ENCODE peak calls at places on chromosomes 5 and 9, in eight cellular contexts. One of them, this sample, is unnamed.

GRCh38 chr5:148939676-148940075 is 113.3 kb downstream of the ADRB2 start:
- DNase-seq in HepG2: no peak
- DNase-seq in suprapubic skin: no peak
- DNase-seq in sigmoid colon: no peak
- DNase-seq in GM12878: no peak
- DNase-seq in tibial nerve: no peak
- DNase-seq in stomach: no peak
- DNase-seq in A549: peak; percentile 19
- DNase-seq in this sample: no peak

GRCh38 chr5:90055831-90056328 is 353.7 kb downstream of the CETN3 start:
- DNase-seq in HepG2: no peak
- DNase-seq in stomach: no peak
- DNase-seq in tibial nerve: no peak
- DNase-seq in GM12878: no peak
- DNase-seq in sigmoid colon: no peak
- DNase-seq in A549: peak; percentile 5
- DNase-seq in suprapubic skin: no peak
- DNase-seq in this sample: no peak

GRCh38 chr5:38540348-38540747 is 16.1 kb downstream of the LIFR start:
- DNase-seq in suprapubic skin: no peak
- DNase-seq in sigmoid colon: no peak
- DNase-seq in HepG2: no peak
- DNase-seq in GM12878: no peak
- DNase-seq in A549: no peak
- DNase-seq in stomach: no peak
- DNase-seq in tibial nerve: no peak
- DNase-seq in this sample: peak; percentile 35

GRCh38 chr5:96648598-96648997 is 13.6 kb upstream of the CAST start:
- DNase-seq in HepG2: no peak
- DNase-seq in sigmoid colon: no peak
- DNase-seq in GM12878: no peak
- DNase-seq in suprapubic skin: no peak
- DNase-seq in tibial nerve: no peak
- DNase-seq in stomach: no peak
- DNase-seq in A549: no peak
- DNase-seq in this sample: no peak

GRCh38 chr5:114208588-114208987 is 153.3 kb upstream of the KCNN2 start:
- DNase-seq in GM12878: no peak
- DNase-seq in HepG2: no peak
- DNase-seq in tibial nerve: no peak
- DNase-seq in sigmoid colon: no peak
- DNase-seq in A549: no peak
- DNase-seq in stomach: no peak
- DNase-seq in suprapubic skin: no peak
- DNase-seq in this sample: no peak

GRCh38 chr5:108459661-108460170 is 77.8 kb upstream of the FBXL17 start:
- DNase-seq in GM12878: no peak
- DNase-seq in suprapubic skin: no peak
- DNase-seq in tibial nerve: no peak
- DNase-seq in stomach: no peak
- DNase-seq in HepG2: no peak
- DNase-seq in sigmoid colon: no peak
- DNase-seq in A549: no peak
- DNase-seq in this sample: no peak

GRCh38 chr9:133704711-133705181 is 33.4 kb downstream of the SARDH start:
- DNase-seq in A549: no peak
- DNase-seq in sigmoid colon: peak; percentile 56
- DNase-seq in GM12878: no peak
- DNase-seq in HepG2: no peak
- DNase-seq in tibial nerve: no peak
- DNase-seq in stomach: no peak
- DNase-seq in suprapubic skin: no peak
- DNase-seq in this sample: peak; percentile 19

GRCh38 chr5:132457371-132458225 is 33.0 kb downstream of the IRF1 start:
- DNase-seq in stomach: peak; percentile 35
- DNase-seq in tibial nerve: no peak
- DNase-seq in A549: no peak
- DNase-seq in GM12878: no peak
- DNase-seq in HepG2: peak; percentile 23
- DNase-seq in sigmoid colon: peak; percentile 81
- DNase-seq in suprapubic skin: peak; percentile 85
- DNase-seq in this sample: no peak

GRCh38 chr5:54524704-54525103 is 7.1 kb downstream of the SNX18 start:
- DNase-seq in stomach: peak; percentile 50
- DNase-seq in sigmoid colon: peak; percentile 80
- DNase-seq in tibial nerve: no peak
- DNase-seq in HepG2: no peak
- DNase-seq in suprapubic skin: no peak
- DNase-seq in A549: no peak
- DNase-seq in GM12878: no peak
- DNase-seq in this sample: peak; percentile 57

GRCh38 chr9:99023831-99024230 is 80.1 kb downstream of the COL15A1 start:
- DNase-seq in HepG2: no peak
- DNase-seq in suprapubic skin: no peak
- DNase-seq in sigmoid colon: no peak
- DNase-seq in stomach: no peak
- DNase-seq in A549: no peak
- DNase-seq in GM12878: no peak
- DNase-seq in tibial nerve: peak; percentile 39
- DNase-seq in this sample: peak; percentile 38

GRCh38 chr9:89449261-89449671 is 48.6 kb downstream of the SEMA4D start:
- DNase-seq in tibial nerve: no peak
- DNase-seq in HepG2: no peak
- DNase-seq in sigmoid colon: no peak
- DNase-seq in A549: no peak
- DNase-seq in stomach: no peak
- DNase-seq in GM12878: no peak
- DNase-seq in suprapubic skin: no peak
- DNase-seq in this sample: no peak

GRCh38 chr5:126138475-126139005 is 284.7 kb upstream of the GRAMD2B start:
- DNase-seq in A549: no peak
- DNase-seq in HepG2: no peak
- DNase-seq in suprapubic skin: no peak
- DNase-seq in sigmoid colon: no peak
- DNase-seq in stomach: no peak
- DNase-seq in tibial nerve: no peak
- DNase-seq in GM12878: no peak
- DNase-seq in this sample: no peak

GRCh38 chr9:136997830-136998234 is 1.5 kb upstream of the CLIC3 start:
- DNase-seq in sigmoid colon: no peak
- DNase-seq in stomach: no peak
- DNase-seq in suprapubic skin: no peak
- DNase-seq in GM12878: no peak
- DNase-seq in HepG2: no peak
- DNase-seq in tibial nerve: no peak
- DNase-seq in A549: no peak
- DNase-seq in this sample: no peak

GRCh38 chr5:150112211-150113046 is 26.1 kb upstream of the CSF1R start:
- DNase-seq in suprapubic skin: peak; percentile 82
- DNase-seq in GM12878: no peak
- DNase-seq in sigmoid colon: peak; percentile 85
- DNase-seq in HepG2: no peak
- DNase-seq in tibial nerve: peak; percentile 26
- DNase-seq in stomach: peak; percentile 24
- DNase-seq in A549: peak; percentile 13
- DNase-seq in this sample: peak; percentile 64

GRCh38 chr9:14752271-14752670 is 29.7 kb upstream of the CER1 start:
- DNase-seq in A549: no peak
- DNase-seq in sigmoid colon: no peak
- DNase-seq in GM12878: no peak
- DNase-seq in stomach: no peak
- DNase-seq in tibial nerve: no peak
- DNase-seq in suprapubic skin: no peak
- DNase-seq in HepG2: no peak
- DNase-seq in this sample: no peak

DNA sequence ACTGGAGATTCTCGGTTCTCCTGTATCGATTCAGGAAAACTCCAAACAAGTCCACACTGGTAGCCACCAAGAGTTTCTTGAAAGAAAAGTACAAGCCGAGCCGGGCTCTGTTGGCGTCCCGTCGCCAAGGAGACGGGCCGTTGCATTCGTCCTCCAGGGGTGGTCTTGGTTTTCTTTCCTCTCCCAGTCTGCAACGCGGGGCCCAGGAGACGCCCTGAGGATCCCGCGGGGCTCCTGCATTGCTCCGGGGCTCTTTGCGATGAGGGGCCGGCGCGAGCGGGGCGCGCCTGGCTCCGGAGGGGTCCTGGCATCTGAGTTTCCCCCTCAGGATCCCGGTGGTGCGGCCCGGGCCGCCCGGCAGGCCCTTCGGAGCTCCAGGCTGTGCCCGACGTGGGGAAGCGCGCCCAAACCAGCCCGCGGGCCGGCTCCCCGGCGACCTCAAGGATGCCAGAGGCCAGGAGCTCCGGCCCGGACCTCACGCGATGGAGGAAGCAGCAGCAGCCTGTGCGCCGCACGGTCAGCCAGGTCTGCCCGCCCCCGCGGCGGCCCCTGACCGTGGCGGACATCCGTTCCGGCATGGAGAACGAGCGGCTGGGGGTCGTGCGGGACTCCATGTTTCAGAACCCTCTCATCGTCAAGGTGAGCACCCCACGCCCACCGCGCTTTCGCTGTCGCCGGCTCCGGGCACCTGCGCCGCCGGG is at the start of gene CFAP77:
- DNase-seq in suprapubic skin: no peak
- DNase-seq in sigmoid colon: peak; percentile 65
- DNase-seq in stomach: peak; percentile 42
- DNase-seq in tibial nerve: no peak
- DNase-seq in A549: peak; percentile 38
- DNase-seq in HepG2: peak; percentile 10
- DNase-seq in GM12878: no peak
- DNase-seq in this sample: peak; percentile 61
- TF ChIP-seq EP300 in suprapubic skin: no peak
- TF ChIP-seq EP300 in sigmoid colon: no peak
- TF ChIP-seq EP300 in stomach: no peak
- TF ChIP-seq EP300 in tibial nerve: no peak
- TF ChIP-seq EP300 in A549: no peak
- TF ChIP-seq EP300 in HepG2: no peak
- TF ChIP-seq EP300 in GM12878: no peak
- TF ChIP-seq EP300 in this sample: no peak

DNA sequence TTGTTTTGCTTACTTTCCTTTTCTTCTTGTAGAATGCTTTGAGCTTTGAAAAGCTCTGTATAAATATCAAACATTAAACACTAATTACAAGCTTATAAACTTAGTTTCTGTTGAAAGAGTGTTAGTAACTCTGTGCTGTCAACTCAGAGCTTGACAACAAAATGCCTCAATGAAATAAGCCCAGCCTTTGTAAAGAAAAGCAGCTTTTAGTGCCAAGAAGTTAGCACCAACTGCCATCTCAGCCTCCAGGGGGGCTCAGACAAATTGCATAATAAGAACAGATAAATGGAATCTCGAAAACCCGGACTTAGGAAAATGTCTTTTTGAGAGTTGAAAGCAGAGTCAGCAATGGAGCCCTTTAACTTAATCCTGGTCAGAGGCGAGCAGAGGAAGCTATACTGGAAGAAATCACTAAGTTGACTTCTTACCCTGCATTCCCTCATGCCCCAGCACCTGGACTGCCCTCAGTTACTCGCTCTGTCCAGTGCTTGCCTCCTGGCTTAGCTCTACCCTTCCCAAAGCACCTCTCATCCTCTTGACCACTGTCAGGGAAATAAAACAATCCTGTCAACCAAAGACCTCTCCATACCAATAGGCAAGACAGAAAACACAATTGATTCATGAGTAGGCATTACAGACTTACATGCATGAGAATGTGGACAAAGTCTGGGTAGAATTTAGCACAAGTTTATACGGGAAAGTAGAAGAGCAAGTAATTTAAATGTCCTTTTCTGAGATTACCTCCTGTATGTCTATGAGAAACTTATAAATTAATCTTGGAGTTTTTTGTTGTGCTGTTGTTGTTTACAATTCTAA is 352.7 kb downstream of the ZNF608 start:
- DNase-seq in HepG2: no peak
- DNase-seq in GM12878: no peak
- DNase-seq in stomach: no peak
- DNase-seq in A549: no peak
- DNase-seq in tibial nerve: no peak
- DNase-seq in sigmoid colon: no peak
- DNase-seq in suprapubic skin: no peak
- DNase-seq in this sample: no peak
- TF ChIP-seq CTCF in HepG2: no peak
- TF ChIP-seq CTCF in GM12878: no peak
- TF ChIP-seq CTCF in stomach: no peak
- TF ChIP-seq CTCF in A549: no peak
- TF ChIP-seq CTCF in tibial nerve: no peak
- TF ChIP-seq CTCF in sigmoid colon: no peak
- TF ChIP-seq CTCF in suprapubic skin: no peak
- TF ChIP-seq CTCF in this sample: no peak

DNA sequence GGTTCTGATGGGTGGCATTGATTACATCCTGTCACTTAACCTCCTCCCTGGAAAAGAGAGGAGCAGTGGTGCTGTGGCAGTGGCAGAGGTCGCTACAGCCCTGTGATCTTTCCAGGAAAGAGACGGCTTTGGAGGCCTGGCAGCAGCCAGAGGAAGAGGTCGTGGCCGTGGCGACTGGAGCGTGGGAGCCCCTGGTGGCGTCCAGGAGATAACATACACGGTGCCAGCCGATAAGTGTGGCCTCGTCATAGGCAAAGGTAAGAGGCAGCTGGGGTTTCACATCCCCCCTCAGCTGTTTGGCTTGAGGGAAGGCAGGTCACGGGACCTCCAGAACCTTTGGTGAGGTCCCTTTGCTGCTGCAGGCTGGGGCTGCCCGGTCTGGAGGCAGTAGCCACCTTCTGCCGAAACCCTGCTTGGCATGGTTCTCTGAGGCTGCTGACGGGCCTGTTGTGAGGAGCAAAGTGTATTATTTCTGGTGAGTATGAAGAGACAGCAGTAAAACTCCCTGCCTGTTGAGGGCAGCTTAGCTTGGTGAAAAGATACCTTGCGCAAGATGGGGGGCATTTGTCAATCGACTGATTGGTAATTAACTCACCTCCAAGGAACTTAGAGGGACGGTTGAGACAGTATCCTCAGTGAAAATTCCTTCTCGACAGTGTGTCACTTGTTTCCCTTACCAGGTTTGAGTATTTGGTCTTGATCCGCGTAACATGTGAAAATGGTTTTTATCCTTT is 38.0 kb upstream of the PRDM12 start:
- DNase-seq in HepG2: no peak
- DNase-seq in tibial nerve: no peak
- DNase-seq in suprapubic skin: no peak
- DNase-seq in sigmoid colon: no peak
- DNase-seq in A549: peak; percentile 32
- DNase-seq in stomach: no peak
- DNase-seq in GM12878: no peak
- DNase-seq in this sample: no peak
- TF ChIP-seq EP300 in HepG2: no peak
- TF ChIP-seq EP300 in tibial nerve: no peak
- TF ChIP-seq EP300 in suprapubic skin: no peak
- TF ChIP-seq EP300 in sigmoid colon: no peak
- TF ChIP-seq EP300 in A549: no peak
- TF ChIP-seq EP300 in stomach: no peak
- TF ChIP-seq EP300 in GM12878: no peak
- TF ChIP-seq EP300 in this sample: no peak

DNA sequence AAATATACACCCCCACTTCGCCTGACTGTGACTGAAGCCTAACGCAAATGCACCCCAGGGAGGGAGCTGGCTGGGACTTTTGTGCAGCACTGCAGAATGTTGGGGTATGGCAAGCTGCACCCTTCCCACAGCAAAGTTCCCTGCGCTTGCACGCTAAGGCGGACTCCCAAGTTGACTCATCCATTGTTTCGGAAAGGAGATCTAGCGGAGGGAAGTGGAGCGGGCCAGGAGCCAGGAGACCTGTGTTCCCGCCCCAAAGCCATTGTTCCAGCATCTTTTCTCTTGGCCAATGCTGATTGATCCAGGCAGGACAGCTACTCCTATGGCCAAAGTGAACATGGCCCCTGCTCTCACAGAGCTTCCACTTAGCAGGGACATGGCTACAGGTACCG is 202.9 kb downstream of the AOPEP start:
- DNase-seq in HepG2: no peak
- DNase-seq in A549: no peak
- DNase-seq in sigmoid colon: no peak
- DNase-seq in tibial nerve: no peak
- DNase-seq in stomach: no peak
- DNase-seq in suprapubic skin: no peak
- DNase-seq in GM12878: no peak
- DNase-seq in this sample: no peak
- TF ChIP-seq CTCF in HepG2: no peak
- TF ChIP-seq CTCF in A549: no peak
- TF ChIP-seq CTCF in sigmoid colon: no peak
- TF ChIP-seq CTCF in tibial nerve: no peak
- TF ChIP-seq CTCF in stomach: no peak
- TF ChIP-seq CTCF in suprapubic skin: no peak
- TF ChIP-seq CTCF in GM12878: no peak
- TF ChIP-seq CTCF in this sample: no peak

This sample was measured in ovary.